ENCODE peak calls at places on chromosomes 3 and 15, in five cellular contexts. One of them, this sample, is unnamed. For H3K4me1 and H3K27me3, the result is how much of the 10 kb centered on the place peaks cover.

GRCh38 chr3:58532794-58533220 is 4.2 kb downstream of the ACOX2 start:
- DNase-seq in uterus: peak
- DNase-seq in lower lobe of right lung: peak
- DNase-seq in ovary: peak
- DNase-seq in psoas muscle: peak
- DNase-seq in this sample: peak

GRCh38 chr3:192253138-192253537 is 474.2 kb downstream of the FGF12 start:
- DNase-seq in uterus: no peak
- DNase-seq in lower lobe of right lung: no peak
- DNase-seq in ovary: no peak
- DNase-seq in psoas muscle: no peak
- DNase-seq in this sample: no peak

GRCh38 chr3:189316296-189317019 is 144.7 kb downstream of the TPRG1 start:
- DNase-seq in uterus: no peak
- DNase-seq in lower lobe of right lung: no peak
- DNase-seq in ovary: no peak
- DNase-seq in psoas muscle: no peak
- DNase-seq in this sample: no peak

GRCh38 chr3:127694467-127695215 is 21.9 kb downstream of the ABTB1 start:
- DNase-seq in uterus: no peak
- DNase-seq in lower lobe of right lung: peak
- DNase-seq in ovary: no peak
- DNase-seq in psoas muscle: peak
- DNase-seq in this sample: peak

GRCh38 chr3:10371167-10371566 is 50.3 kb upstream of the SEC13 start:
- DNase-seq in uterus: no peak
- DNase-seq in lower lobe of right lung: no peak
- DNase-seq in ovary: no peak
- DNase-seq in psoas muscle: no peak
- DNase-seq in this sample: no peak

GRCh38 chr3:132486086-132486485 is 68.8 kb downstream of the DNAJC13 start:
- DNase-seq in uterus: no peak
- DNase-seq in lower lobe of right lung: no peak
- DNase-seq in ovary: no peak
- DNase-seq in psoas muscle: no peak
- DNase-seq in this sample: no peak

GRCh38 chr15:28017423-28017924 is 81.6 kb downstream of the OCA2 start:
- DNase-seq in uterus: no peak
- DNase-seq in lower lobe of right lung: no peak
- DNase-seq in ovary: no peak
- DNase-seq in psoas muscle: no peak
- DNase-seq in this sample: no peak

GRCh38 chr15:49247556-49248102 is 77.6 kb downstream of the GALK2 start:
- DNase-seq in uterus: no peak
- DNase-seq in lower lobe of right lung: no peak
- DNase-seq in ovary: no peak
- DNase-seq in psoas muscle: no peak
- DNase-seq in this sample: no peak

GRCh38 chr3:52185837-52186236 is 12.1 kb upstream of the ALAS1 start:
- DNase-seq in uterus: no peak
- DNase-seq in lower lobe of right lung: peak
- DNase-seq in ovary: no peak
- DNase-seq in psoas muscle: no peak
- DNase-seq in this sample: no peak

GRCh38 chr15:92197761-92198160 is 195.9 kb upstream of the ST8SIA2 start:
- DNase-seq in uterus: no peak
- DNase-seq in lower lobe of right lung: no peak
- DNase-seq in ovary: no peak
- DNase-seq in psoas muscle: no peak
- DNase-seq in this sample: no peak

GRCh38 chr15:58260911-58261267 is 122.7 kb downstream of the AQP9 start:
- DNase-seq in uterus: no peak
- DNase-seq in lower lobe of right lung: no peak
- DNase-seq in ovary: no peak
- DNase-seq in psoas muscle: peak
- DNase-seq in this sample: no peak

GRCh38 chr3:86793786-86794185 is 197.2 kb downstream of the VGLL3 start:
- DNase-seq in uterus: peak
- DNase-seq in lower lobe of right lung: no peak
- DNase-seq in ovary: no peak
- DNase-seq in psoas muscle: no peak
- DNase-seq in this sample: no peak

GRCh38 chr3:128036119-128036518 is 16.1 kb upstream of the SEC61A1 start:
- DNase-seq in uterus: no peak
- DNase-seq in lower lobe of right lung: no peak
- DNase-seq in ovary: no peak
- DNase-seq in psoas muscle: no peak
- DNase-seq in this sample: no peak

GRCh38 chr3:148991219-148992026 is at the start of gene GYG1:
- DNase-seq in uterus: peak
- DNase-seq in lower lobe of right lung: peak
- DNase-seq in ovary: peak
- DNase-seq in psoas muscle: peak
- DNase-seq in this sample: peak

GRCh38 chr3:193292386-193292785 is 51.4 kb downstream of the PLAAT1 start:
- DNase-seq in uterus: no peak
- DNase-seq in lower lobe of right lung: no peak
- DNase-seq in ovary: no peak
- DNase-seq in psoas muscle: no peak
- DNase-seq in this sample: no peak

GRCh38 chr3:139689122-139689521 is 11.3 kb upstream of the NMNAT3 start:
- DNase-seq in uterus: no peak
- DNase-seq in lower lobe of right lung: no peak
- DNase-seq in ovary: no peak
- DNase-seq in psoas muscle: no peak
- DNase-seq in this sample: no peak

GRCh38 chr3:161163297-161163696 is 57.8 kb upstream of the NMD3 start:
- DNase-seq in uterus: no peak
- DNase-seq in lower lobe of right lung: no peak
- DNase-seq in ovary: no peak
- DNase-seq in psoas muscle: no peak
- DNase-seq in this sample: no peak

GRCh38 chr3:153354641-153355040 is 192.6 kb downstream of the RAP2B start:
- DNase-seq in uterus: no peak
- DNase-seq in lower lobe of right lung: no peak
- DNase-seq in ovary: no peak
- DNase-seq in psoas muscle: no peak
- DNase-seq in this sample: no peak

GRCh38 chr15:74937602-74938371 is at the start of gene COX5A:
- DNase-seq in uterus: peak
- DNase-seq in lower lobe of right lung: peak
- DNase-seq in ovary: peak
- DNase-seq in psoas muscle: peak
- DNase-seq in this sample: peak

GRCh38 chr15:47505712-47506542 is 211.4 kb upstream of the SEMA6D start:
- DNase-seq in uterus: no peak
- DNase-seq in lower lobe of right lung: no peak
- DNase-seq in ovary: no peak
- DNase-seq in psoas muscle: no peak
- DNase-seq in this sample: no peak

GRCh38 chr15:39685999-39686613 is 96.5 kb downstream of the FSIP1 start:
- DNase-seq in uterus: peak
- DNase-seq in lower lobe of right lung: no peak
- DNase-seq in ovary: peak
- DNase-seq in psoas muscle: no peak
- DNase-seq in this sample: no peak

GRCh38 chr3:36542186-36542585 is 161.9 kb downstream of the STAC start:
- DNase-seq in uterus: no peak
- DNase-seq in lower lobe of right lung: no peak
- DNase-seq in ovary: no peak
- DNase-seq in psoas muscle: no peak
- DNase-seq in this sample: no peak

GRCh38 chr3:61669203-61669602 is 107.8 kb downstream of the PTPRG start:
- DNase-seq in uterus: no peak
- DNase-seq in lower lobe of right lung: no peak
- DNase-seq in ovary: no peak
- DNase-seq in psoas muscle: no peak
- DNase-seq in this sample: no peak

GRCh38 chr3:182980204-182981037 is at the start of gene DCUN1D1:
- DNase-seq in uterus: peak
- DNase-seq in lower lobe of right lung: peak
- DNase-seq in ovary: peak
- DNase-seq in psoas muscle: peak
- DNase-seq in this sample: peak

GRCh38 chr15:27342991-27343390 is 372.0 kb downstream of the GABRG3 start:
- DNase-seq in uterus: no peak
- DNase-seq in lower lobe of right lung: no peak
- DNase-seq in ovary: no peak
- DNase-seq in psoas muscle: no peak
- DNase-seq in this sample: no peak

GRCh38 chr3:48088056-48088748 is 72.0 kb upstream of the MAP4 start:
- DNase-seq in uterus: peak
- DNase-seq in lower lobe of right lung: no peak
- DNase-seq in ovary: no peak
- DNase-seq in psoas muscle: no peak
- DNase-seq in this sample: peak

DNA sequence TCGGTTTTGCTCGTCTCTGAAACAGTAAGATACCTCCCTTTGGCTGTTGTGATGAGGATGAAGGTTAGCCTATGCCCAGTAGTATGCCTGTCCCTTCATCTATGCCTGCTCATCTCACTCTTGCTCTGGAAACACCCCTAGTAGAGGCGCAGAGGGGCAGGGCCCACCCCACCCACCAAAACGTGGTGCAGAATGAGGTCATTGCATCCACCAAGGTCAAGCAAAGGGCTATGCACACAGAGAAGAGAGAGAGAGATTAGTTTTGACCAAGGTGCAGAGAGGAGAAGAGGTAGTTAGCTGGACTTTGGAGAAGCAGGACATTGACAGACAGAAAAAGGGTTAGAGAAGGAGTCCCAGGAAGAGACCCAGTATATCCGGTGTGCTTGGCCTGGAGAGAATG is 119.9 kb downstream of the CORO2B start:
- DNase-seq in uterus: no peak
- DNase-seq in lower lobe of right lung: no peak
- DNase-seq in ovary: no peak
- DNase-seq in psoas muscle: no peak
- DNase-seq in this sample: no peak
- H3K4me1 ChIP-seq in uterus: under half
- H3K4me1 ChIP-seq in lower lobe of right lung: under half
- H3K4me1 ChIP-seq in ovary: under half
- H3K4me1 ChIP-seq in psoas muscle: under half
- H3K4me1 ChIP-seq in this sample: under half

GRCh38 chr15:65413051-65413759 is 9.5 kb downstream of the IGDCC4 start:
- DNase-seq in uterus: no peak
- DNase-seq in lower lobe of right lung: no peak
- DNase-seq in ovary: no peak
- DNase-seq in psoas muscle: no peak
- DNase-seq in this sample: no peak

GRCh38 chr15:65413760-65414144 is 9.0 kb downstream of the IGDCC4 start:
- DNase-seq in uterus: no peak
- DNase-seq in lower lobe of right lung: no peak
- DNase-seq in ovary: no peak
- DNase-seq in psoas muscle: no peak
- DNase-seq in this sample: no peak

GRCh38 chr15:65412556-65412955 is 10.2 kb downstream of the IGDCC4 start:
- DNase-seq in uterus: no peak
- DNase-seq in lower lobe of right lung: no peak
- DNase-seq in ovary: no peak
- DNase-seq in psoas muscle: no peak
- DNase-seq in this sample: no peak

GRCh38 chr15:65416845-65417416 is 5.8 kb downstream of the IGDCC4 start:
- DNase-seq in uterus: peak
- DNase-seq in lower lobe of right lung: no peak
- DNase-seq in ovary: peak
- DNase-seq in psoas muscle: peak
- DNase-seq in this sample: peak

GRCh38 chr15:65414841-65415621 is 7.7 kb downstream of the IGDCC4 start:
- DNase-seq in uterus: no peak
- DNase-seq in lower lobe of right lung: no peak
- DNase-seq in ovary: peak
- DNase-seq in psoas muscle: peak
- DNase-seq in this sample: no peak
- H3K27me3 ChIP-seq in uterus: under half
- H3K27me3 ChIP-seq in lower lobe of right lung: under half
- H3K27me3 ChIP-seq in ovary: under half
- H3K27me3 ChIP-seq in psoas muscle: under half
- H3K27me3 ChIP-seq in this sample: under half

DNA sequence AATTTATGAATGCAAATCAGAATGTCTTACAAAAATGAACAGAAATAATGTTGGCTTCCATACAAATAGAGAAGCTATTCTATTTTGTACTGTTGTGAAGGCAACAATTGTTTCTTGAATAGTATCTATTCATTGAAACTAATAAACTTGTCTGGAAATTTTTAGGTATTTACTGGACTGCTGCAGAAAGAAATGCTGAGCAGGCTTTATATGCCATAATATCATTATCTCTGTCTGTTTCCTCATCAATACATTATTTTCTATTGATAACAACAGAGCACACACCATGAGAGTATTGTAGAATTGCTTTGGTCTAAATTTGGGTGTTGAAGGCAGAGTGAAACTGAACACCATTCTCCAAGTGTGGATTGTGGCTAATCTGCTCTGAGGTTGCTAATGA is 216.5 kb upstream of the CGNL1 start:
- DNase-seq in uterus: no peak
- DNase-seq in lower lobe of right lung: no peak
- DNase-seq in ovary: no peak
- DNase-seq in psoas muscle: no peak
- DNase-seq in this sample: no peak
- H3K4me1 ChIP-seq in uterus: under half
- H3K4me1 ChIP-seq in lower lobe of right lung: under half
- H3K4me1 ChIP-seq in ovary: under half
- H3K4me1 ChIP-seq in psoas muscle: under half
- H3K4me1 ChIP-seq in this sample: under half

GRCh38 chr15:59993950-59994401 is 10.1 kb upstream of the FOXB1 start:
- DNase-seq in uterus: no peak
- DNase-seq in lower lobe of right lung: no peak
- DNase-seq in ovary: no peak
- DNase-seq in psoas muscle: no peak
- DNase-seq in this sample: no peak

GRCh38 chr15:59994855-59995557 is 9.1 kb upstream of the FOXB1 start:
- DNase-seq in uterus: no peak
- DNase-seq in lower lobe of right lung: no peak
- DNase-seq in ovary: no peak
- DNase-seq in psoas muscle: no peak
- DNase-seq in this sample: no peak

GRCh38 chr15:59991919-59992318 is 12.2 kb upstream of the FOXB1 start:
- DNase-seq in uterus: no peak
- DNase-seq in lower lobe of right lung: no peak
- DNase-seq in ovary: no peak
- DNase-seq in psoas muscle: no peak
- DNase-seq in this sample: no peak

GRCh38 chr15:59995568-59996349 is 8.4 kb upstream of the FOXB1 start:
- DNase-seq in uterus: no peak
- DNase-seq in lower lobe of right lung: no peak
- DNase-seq in ovary: no peak
- DNase-seq in psoas muscle: no peak
- DNase-seq in this sample: no peak

GRCh38 chr15:59993041-59993750 is 10.9 kb upstream of the FOXB1 start:
- DNase-seq in uterus: no peak
- DNase-seq in lower lobe of right lung: no peak
- DNase-seq in ovary: no peak
- DNase-seq in psoas muscle: no peak
- DNase-seq in this sample: no peak
- H3K27me3 ChIP-seq in uterus: under half
- H3K27me3 ChIP-seq in lower lobe of right lung: half or more
- H3K27me3 ChIP-seq in ovary: under half
- H3K27me3 ChIP-seq in psoas muscle: half or more
- H3K27me3 ChIP-seq in this sample: half or more

This sample was measured in heart left ventricle.